ENCODE peak calls at places on chromosomes 2 and 18, in five cellular contexts. V, S, Y, C and G are unnamed samples.
A peak's percentile ranks its signal among the peaks of the same experiment; 100 is the strongest.

GRCh38 chr2:7377861-7378569 is 460.8 kb downstream of the RNF144A start:
- DNase-seq in V (no peak), S (peak; percentile 65), Y (no peak), C (no peak), G (no peak)

GRCh38 chr18:8003878-8004675 is 437.0 kb downstream of the PTPRM start:
- DNase-seq in V (no peak), S (peak; percentile 7), Y (no peak), C (no peak), G (no peak)

GRCh38 chr2:70981421-70981820 is 3.0 kb downstream of the ANKRD53 start:
- DNase-seq in S (no peak), V (no peak), Y (no peak), C (no peak), G (no peak)

GRCh38 chr18:41134426-41134825 is 820.6 kb upstream of the PIK3C3 start:
- DNase-seq in V (no peak), S (no peak), Y (no peak), C (no peak), G (no peak)

GRCh38 chr18:60448487-60449267 is 76.1 kb upstream of the MC4R start:
- DNase-seq in C (no peak), S (no peak), Y (no peak), V (no peak), G (no peak)

GRCh38 chr2:10344105-10345066 is 41.7 kb downstream of the HPCAL1 start:
- DNase-seq in C (no peak), V (no peak), S (no peak), Y (no peak), G (no peak)

GRCh38 chr2:24315669-24316068 is 44.7 kb downstream of the ITSN2 start:
- DNase-seq in V (no peak), C (no peak), S (no peak), Y (no peak), G (no peak)

GRCh38 chr2:237423891-237424290 is 9.9 kb upstream of the COL6A3 start:
- DNase-seq in V (no peak), Y (no peak), S (no peak), C (no peak), G (no peak)

GRCh38 chr2:66962625-66963207 is 434.4 kb upstream of the ETAA1 start:
- DNase-seq in S (no peak), C (no peak), V (no peak), Y (no peak), G (no peak)

GRCh38 chr18:59006461-59007067 is 133.1 kb upstream of the SEC11C start:
- DNase-seq in Y (no peak), V (no peak), S (no peak), C (peak; percentile 18), G (no peak)

GRCh38 chr2:134628453-134628852 is 90.3 kb downstream of the TMEM163 start:
- DNase-seq in C (no peak), Y (no peak), S (no peak), V (no peak), G (no peak)

GRCh38 chr2:170716851-170717598 is 1.9 kb downstream of the SP5 start:
- DNase-seq in S (peak; percentile 37), V (no peak), C (no peak), Y (no peak), G (peak; percentile 49)

GRCh38 chr2:46779447-46779941 is 136.1 kb downstream of the MCFD2 start:
- DNase-seq in C (no peak), V (no peak), S (no peak), Y (no peak), G (no peak)

GRCh38 chr2:109736177-109736827 is 57.8 kb upstream of the RGPD5 start:
- DNase-seq in Y (peak; percentile 36), V (no peak), C (peak; percentile 59), S (peak; percentile 72), G (peak; percentile 35)

GRCh38 chr2:194062401-194062800 is 1594.6 kb upstream of the SLC39A10 start:
- DNase-seq in C (no peak), V (no peak), Y (no peak), S (no peak), G (no peak)

GRCh38 chr18:23114911-23115310 is 20.4 kb upstream of the CABLES1 start:
- DNase-seq in Y (no peak), C (no peak), V (no peak), S (no peak), G (no peak)

GRCh38 chr2:49693961-49694360 is 539.6 kb upstream of the FSHR start:
- DNase-seq in Y (no peak), C (no peak), V (no peak), S (no peak), G (no peak)

GRCh38 chr2:129767987-129768386 is 211.5 kb upstream of the RAB6C start:
- DNase-seq in Y (no peak), S (no peak), V (no peak), C (no peak), G (no peak)

GRCh38 chr2:8623576-8623957 is 58.3 kb upstream of the ID2 start:
- DNase-seq in Y (no peak), S (no peak), C (no peak), V (no peak), G (no peak)

GRCh38 chr2:226185613-226186211 is 613.9 kb downstream of the IRS1 start:
- DNase-seq in C (peak; percentile 98), Y (peak; percentile 95), V (no peak), S (no peak), G (no peak)

GRCh38 chr2:112216158-112216557 is 38.7 kb downstream of the ZC3H8 start:
- DNase-seq in C (peak; percentile 8), V (no peak), Y (no peak), S (no peak), G (no peak)

DNA sequence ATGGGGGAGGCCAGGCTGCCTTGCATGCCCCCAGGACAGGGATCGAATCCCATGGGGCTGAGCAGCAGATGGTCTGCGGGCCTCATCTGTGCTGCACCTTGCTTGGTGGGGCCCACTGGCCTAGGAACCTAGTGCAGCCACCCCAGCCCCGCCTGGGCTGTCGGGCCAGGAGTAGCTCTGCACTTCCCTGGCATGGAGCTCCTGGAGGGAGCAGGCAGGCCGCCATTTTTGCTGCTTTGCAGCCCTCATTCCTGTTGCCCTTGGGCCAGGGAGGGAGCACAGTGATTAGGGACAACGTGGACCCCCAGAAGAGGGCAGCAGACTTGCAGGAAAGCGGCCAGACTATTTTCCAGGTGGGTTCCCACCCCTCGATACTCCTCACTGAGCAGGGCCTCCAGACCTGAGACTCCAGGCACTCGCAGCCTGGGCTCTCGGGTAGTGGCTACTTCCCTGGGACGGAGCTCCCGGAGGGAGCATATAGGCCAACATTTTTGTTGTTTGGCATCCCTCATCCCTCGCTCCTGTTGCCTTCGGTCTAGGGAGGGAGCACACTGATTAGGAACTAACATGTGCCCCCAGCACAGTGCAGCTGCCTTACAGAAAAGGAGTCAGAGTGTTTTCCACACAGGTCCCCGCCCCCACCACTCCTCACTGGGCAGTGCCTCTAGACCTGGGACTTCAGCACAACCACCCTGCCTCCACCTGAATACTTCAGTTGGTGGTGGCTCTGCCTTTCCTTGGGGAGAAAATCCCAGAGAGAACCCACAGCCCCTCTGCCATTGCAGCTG is 99.5 kb downstream of the MAIP1 start:
- DNase-seq in Y (no peak), V (no peak), C (no peak), S (no peak), G (no peak)
- TF ChIP-seq CTCF in Y (no peak), V (no peak), C (peak; percentile 45), S (no peak), G (no peak)

GRCh38 chr18:634551-635045 is 22.9 kb upstream of the TYMS start:
- DNase-seq in S (no peak), V (no peak), C (peak; percentile 27), Y (no peak), G (no peak)

GRCh38 chr18:623760-624620 is 27.2 kb downstream of the CLUL1 start:
- DNase-seq in V (peak; percentile 55), C (peak; percentile 63), Y (peak; percentile 36), S (peak; percentile 77), G (peak; percentile 85)

GRCh38 chr18:631560-631959 is 25.9 kb upstream of the TYMS start:
- DNase-seq in S (no peak), C (no peak), V (no peak), Y (no peak), G (no peak)

GRCh38 chr18:627211-627610 is 30.2 kb upstream of the TYMS start:
- DNase-seq in C (no peak), Y (no peak), S (no peak), V (no peak), G (no peak)

DNA sequence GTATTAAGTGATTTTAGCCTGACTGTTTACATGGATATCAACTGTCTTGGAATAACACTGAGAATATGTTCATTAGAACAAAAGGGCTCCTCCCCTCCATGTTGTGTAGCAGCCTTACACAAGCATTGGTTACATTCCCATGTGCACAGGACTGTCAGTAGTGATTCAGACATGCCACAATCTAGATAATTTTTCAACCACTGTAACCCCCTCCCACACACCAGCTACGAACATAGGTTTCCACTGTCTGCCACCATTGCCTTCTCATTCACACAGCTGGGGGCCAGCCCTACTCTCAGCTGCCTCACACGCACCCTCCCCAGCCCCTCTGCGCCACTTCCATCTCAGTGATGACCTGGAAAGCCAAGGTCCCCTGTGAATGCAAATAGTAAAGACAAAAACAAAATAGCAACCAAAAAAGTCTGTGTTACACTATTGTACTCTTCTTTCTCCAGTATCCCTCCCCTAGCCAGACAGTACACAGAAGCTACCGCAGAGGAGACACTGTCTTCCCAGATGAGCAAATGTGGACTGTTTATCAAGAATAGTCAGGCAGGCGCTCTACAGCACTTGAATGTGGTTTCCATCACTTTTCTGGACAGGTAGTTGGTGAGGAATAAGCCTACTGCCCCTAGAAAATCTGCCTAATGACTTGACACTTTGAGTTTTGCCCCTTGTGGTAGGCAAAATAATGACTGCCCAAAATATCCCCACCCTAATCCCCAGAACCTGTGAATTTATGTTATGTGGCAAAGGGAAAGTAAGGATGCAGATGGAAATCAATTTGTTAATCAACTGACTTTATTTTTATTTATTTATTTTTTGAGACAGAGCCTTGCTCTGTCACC is 27.9 kb upstream of the TYMS start:
- DNase-seq in C (no peak), V (no peak), Y (no peak), S (no peak), G (peak; percentile 47)
- TF ChIP-seq CTCF in C (peak; percentile 59), V (no peak), Y (no peak), S (no peak), G (no peak)

GRCh38 chr18:37270046-37270665 is 295.4 kb downstream of the CELF4 start:
- DNase-seq in Y (peak; percentile 10), V (no peak), S (peak; percentile 54), C (peak; percentile 20), G (peak; percentile 59)

GRCh38 chr18:37265382-37265781 is 300.2 kb downstream of the CELF4 start:
- DNase-seq in Y (no peak), V (no peak), C (no peak), S (no peak), G (no peak)

GRCh38 chr18:37261988-37262387 is 303.6 kb downstream of the CELF4 start:
- DNase-seq in V (no peak), S (no peak), Y (no peak), C (no peak), G (no peak)

GRCh38 chr18:37264956-37265355 is 300.6 kb downstream of the CELF4 start:
- DNase-seq in V (no peak), C (no peak), S (no peak), Y (no peak), G (no peak)

DNA sequence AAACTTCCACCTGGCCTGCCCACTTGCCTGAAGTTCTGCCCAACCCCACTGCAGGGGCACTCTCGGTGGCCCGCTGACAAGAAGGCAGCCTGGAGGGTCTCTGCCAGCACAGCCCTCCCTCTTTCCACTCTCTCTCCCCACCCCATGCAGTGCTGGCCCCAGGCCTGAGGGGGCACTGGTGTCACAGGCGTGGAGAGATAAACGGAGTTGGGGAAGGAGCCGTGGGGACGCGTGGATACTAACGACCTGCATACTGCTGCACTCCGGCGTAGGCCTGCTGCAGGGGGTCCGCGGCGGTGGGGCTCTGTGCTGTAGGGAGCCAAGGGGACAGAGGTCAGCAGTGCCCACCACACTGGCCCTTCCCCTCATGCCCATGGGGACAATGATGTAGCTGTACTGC is 299.3 kb downstream of the CELF4 start:
- DNase-seq in C (no peak), V (no peak), S (no peak), Y (no peak), G (no peak)
- TF ChIP-seq CTCF in C (peak; percentile 23), V (no peak), S (no peak), Y (no peak), G (no peak)

GRCh38 chr2:29561241-29562027 is 360.0 kb downstream of the ALK start:
- DNase-seq in Y (no peak), S (no peak), V (no peak), C (no peak), G (no peak)
- TF ChIP-seq CTCF in Y (no peak), S (no peak), V (no peak), C (no peak), G (no peak)